ENCODE peak calls at places on chromosomes 11 and 22, in four cellular contexts. One of them, this sample, is unnamed.

GRCh38 chr11:121448431-121448941 is 3.6 kb upstream of the SORL1 start:
- DNase-seq in upper lobe of right lung: no peak
- DNase-seq in SK-N-SH: no peak
- DNase-seq in colonic mucosa: no peak
- DNase-seq in this sample: no peak

GRCh38 chr22:20750461-20751184 is 23.3 kb upstream of the SERPIND1 start:
- DNase-seq in SK-N-SH: no peak
- DNase-seq in colonic mucosa: peak; percentile 46
- DNase-seq in upper lobe of right lung: peak; percentile 77
- DNase-seq in this sample: peak; percentile 79

GRCh38 chr11:62497132-62497915 is 49.3 kb downstream of the AHNAK start:
- DNase-seq in SK-N-SH: peak; percentile 66
- DNase-seq in colonic mucosa: peak; percentile 65
- DNase-seq in upper lobe of right lung: no peak
- DNase-seq in this sample: no peak

GRCh38 chr11:85718991-85719807 is 33.2 kb upstream of the CCDC89 start:
- DNase-seq in colonic mucosa: no peak
- DNase-seq in upper lobe of right lung: no peak
- DNase-seq in SK-N-SH: no peak
- DNase-seq in this sample: peak; percentile 55

GRCh38 chr22:21457023-21457787 is 10.0 kb upstream of the TMEM191C start:
- DNase-seq in colonic mucosa: no peak
- DNase-seq in SK-N-SH: no peak
- DNase-seq in upper lobe of right lung: peak; percentile 64
- DNase-seq in this sample: peak; percentile 33

GRCh38 chr22:45918455-45919370 is 58.2 kb downstream of the WNT7B start:
- DNase-seq in SK-N-SH: peak; percentile 54
- DNase-seq in colonic mucosa: no peak
- DNase-seq in upper lobe of right lung: no peak
- DNase-seq in this sample: no peak

GRCh38 chr11:122226810-122227379 is 110.9 kb upstream of the BLID start:
- DNase-seq in SK-N-SH: no peak
- DNase-seq in upper lobe of right lung: no peak
- DNase-seq in colonic mucosa: no peak
- DNase-seq in this sample: no peak

GRCh38 chr11:123535401-123535800 is 105.3 kb downstream of the GRAMD1B start:
- DNase-seq in SK-N-SH: no peak
- DNase-seq in colonic mucosa: no peak
- DNase-seq in upper lobe of right lung: no peak
- DNase-seq in this sample: no peak

GRCh38 chr22:41401781-41402648 is 20.3 kb downstream of the TEF start:
- DNase-seq in colonic mucosa: peak; percentile 83
- DNase-seq in upper lobe of right lung: peak; percentile 86
- DNase-seq in SK-N-SH: peak; percentile 81
- DNase-seq in this sample: peak; percentile 87

GRCh38 chr11:125952973-125953372 is 7.1 kb downstream of the VSIG10L2 start:
- DNase-seq in upper lobe of right lung: peak; percentile 76
- DNase-seq in SK-N-SH: peak; percentile 56
- DNase-seq in colonic mucosa: peak; percentile 57
- DNase-seq in this sample: peak; percentile 90

GRCh38 chr11:33904128-33904527 is 12.3 kb upstream of the LMO2 start:
- DNase-seq in upper lobe of right lung: no peak
- DNase-seq in colonic mucosa: no peak
- DNase-seq in SK-N-SH: no peak
- DNase-seq in this sample: no peak

GRCh38 chr11:61480936-61481335 is 27.6 kb upstream of the LRRC10B start:
- DNase-seq in SK-N-SH: peak; percentile 79
- DNase-seq in colonic mucosa: peak; percentile 29
- DNase-seq in upper lobe of right lung: no peak
- DNase-seq in this sample: no peak

GRCh38 chr11:126564588-126564987 is 209.1 kb downstream of the ST3GAL4 start:
- DNase-seq in upper lobe of right lung: no peak
- DNase-seq in colonic mucosa: no peak
- DNase-seq in SK-N-SH: no peak
- DNase-seq in this sample: no peak

GRCh38 chr11:113847111-113847510 is 28.3 kb downstream of the USP28 start:
- DNase-seq in upper lobe of right lung: no peak
- DNase-seq in SK-N-SH: no peak
- DNase-seq in colonic mucosa: no peak
- DNase-seq in this sample: no peak

GRCh38 chr11:70099578-70100282 is 21.6 kb downstream of the ANO1 start:
- DNase-seq in colonic mucosa: no peak
- DNase-seq in SK-N-SH: no peak
- DNase-seq in upper lobe of right lung: no peak
- DNase-seq in this sample: peak; percentile 59

GRCh38 chr11:122069946-122070345 is 46.1 kb downstream of the BLID start:
- DNase-seq in colonic mucosa: no peak
- DNase-seq in upper lobe of right lung: no peak
- DNase-seq in SK-N-SH: peak; percentile 65
- DNase-seq in this sample: peak; percentile 69

GRCh38 chr22:46251816-46252380 is 1.8 kb upstream of the CDPF1 start:
- DNase-seq in SK-N-SH: no peak
- DNase-seq in colonic mucosa: no peak
- DNase-seq in upper lobe of right lung: no peak
- DNase-seq in this sample: no peak

GRCh38 chr11:1829039-1829820 is 5.6 kb upstream of the SYT8 start:
- DNase-seq in colonic mucosa: no peak
- DNase-seq in SK-N-SH: no peak
- DNase-seq in upper lobe of right lung: peak; percentile 75
- DNase-seq in this sample: no peak

GRCh38 chr11:109223441-109223840 is 198.5 kb upstream of the C11orf87 start:
- DNase-seq in SK-N-SH: no peak
- DNase-seq in upper lobe of right lung: no peak
- DNase-seq in colonic mucosa: no peak
- DNase-seq in this sample: no peak

GRCh38 chr11:119992171-119993051 is 145.5 kb downstream of the TRIM29 start:
- DNase-seq in colonic mucosa: no peak
- DNase-seq in SK-N-SH: no peak
- DNase-seq in upper lobe of right lung: peak; percentile 52
- DNase-seq in this sample: no peak

GRCh38 chr11:96246718-96247540 is 96.1 kb downstream of the MAML2 start:
- DNase-seq in SK-N-SH: no peak
- DNase-seq in upper lobe of right lung: no peak
- DNase-seq in colonic mucosa: no peak
- DNase-seq in this sample: no peak

GRCh38 chr11:47107709-47108108 is 69.0 kb downstream of the ARFGAP2 start:
- DNase-seq in colonic mucosa: no peak
- DNase-seq in SK-N-SH: no peak
- DNase-seq in upper lobe of right lung: no peak
- DNase-seq in this sample: no peak

GRCh38 chr11:85737738-85738137 is 51.7 kb upstream of the CCDC89 start:
- DNase-seq in SK-N-SH: no peak
- DNase-seq in upper lobe of right lung: no peak
- DNase-seq in colonic mucosa: peak; percentile 33
- DNase-seq in this sample: no peak

GRCh38 chr22:39055658-39056057 is 15.0 kb downstream of the APOBEC3F start:
- DNase-seq in colonic mucosa: no peak
- DNase-seq in upper lobe of right lung: no peak
- DNase-seq in SK-N-SH: no peak
- DNase-seq in this sample: no peak

GRCh38 chr11:122209619-122210377 is 93.8 kb upstream of the BLID start:
- DNase-seq in SK-N-SH: peak; percentile 41
- DNase-seq in upper lobe of right lung: no peak
- DNase-seq in colonic mucosa: peak; percentile 57
- DNase-seq in this sample: peak; percentile 68

GRCh38 chr11:118536726-118537125 is 5.7 kb downstream of the TMEM25 start:
- DNase-seq in colonic mucosa: no peak
- DNase-seq in SK-N-SH: no peak
- DNase-seq in upper lobe of right lung: no peak
- DNase-seq in this sample: no peak

GRCh38 chr11:60868682-60869450 is 1.5 kb downstream of the ZP1 start:
- DNase-seq in upper lobe of right lung: peak; percentile 40
- DNase-seq in colonic mucosa: no peak
- DNase-seq in SK-N-SH: no peak
- DNase-seq in this sample: peak; percentile 11

GRCh38 chr11:117931971-117932370 is 2.8 kb upstream of the TMPRSS13 start:
- DNase-seq in SK-N-SH: no peak
- DNase-seq in colonic mucosa: no peak
- DNase-seq in upper lobe of right lung: no peak
- DNase-seq in this sample: no peak

GRCh38 chr22:26573026-26573662 is 16.8 kb downstream of the TPST2 start:
- DNase-seq in upper lobe of right lung: peak; percentile 75
- DNase-seq in SK-N-SH: no peak
- DNase-seq in colonic mucosa: no peak
- DNase-seq in this sample: peak; percentile 64

GRCh38 chr11:102831128-102831708 is 12.2 kb downstream of the MMP3 start:
- DNase-seq in upper lobe of right lung: peak; percentile 77
- DNase-seq in colonic mucosa: peak; percentile 66
- DNase-seq in SK-N-SH: peak; percentile 40
- DNase-seq in this sample: peak; percentile 12

GRCh38 chr22:36363378-36363931 is 24.3 kb downstream of the MYH9 start:
- DNase-seq in colonic mucosa: no peak
- DNase-seq in upper lobe of right lung: no peak
- DNase-seq in SK-N-SH: no peak
- DNase-seq in this sample: peak; percentile 25

GRCh38 chr22:40009953-40010751 is 15.4 kb downstream of the FAM83F start:
- DNase-seq in colonic mucosa: no peak
- DNase-seq in SK-N-SH: no peak
- DNase-seq in upper lobe of right lung: no peak
- DNase-seq in this sample: no peak

GRCh38 chr11:68840661-68841653 is 759 bp downstream of the CPT1A start:
- DNase-seq in colonic mucosa: peak; percentile 83
- DNase-seq in SK-N-SH: peak; percentile 79
- DNase-seq in upper lobe of right lung: peak; percentile 85
- DNase-seq in this sample: peak; percentile 85

GRCh38 chr11:20031155-20032001 is 128.9 kb downstream of the DBX1 start:
- DNase-seq in colonic mucosa: no peak
- DNase-seq in upper lobe of right lung: no peak
- DNase-seq in SK-N-SH: no peak
- DNase-seq in this sample: no peak

GRCh38 chr11:121590772-121591404 is 138.1 kb upstream of the SORL1-AS1 start:
- DNase-seq in upper lobe of right lung: no peak
- DNase-seq in colonic mucosa: no peak
- DNase-seq in SK-N-SH: peak; percentile 17
- DNase-seq in this sample: no peak

GRCh38 chr11:825366-826231 is 2.1 kb upstream of the CRACR2B start:
- DNase-seq in upper lobe of right lung: no peak
- DNase-seq in SK-N-SH: no peak
- DNase-seq in colonic mucosa: peak; percentile 81
- DNase-seq in this sample: no peak

GRCh38 chr11:27213232-27213660 is 149.8 kb downstream of the CCDC34 start:
- DNase-seq in SK-N-SH: no peak
- DNase-seq in upper lobe of right lung: no peak
- DNase-seq in colonic mucosa: peak; percentile 13
- DNase-seq in this sample: no peak

GRCh38 chr11:27210509-27210908 is 152.5 kb downstream of the CCDC34 start:
- DNase-seq in colonic mucosa: peak; percentile 13
- DNase-seq in upper lobe of right lung: no peak
- DNase-seq in SK-N-SH: no peak
- DNase-seq in this sample: no peak

GRCh38 chr11:27214713-27215112 is 148.3 kb downstream of the CCDC34 start:
- DNase-seq in SK-N-SH: no peak
- DNase-seq in upper lobe of right lung: no peak
- DNase-seq in colonic mucosa: peak; percentile 4
- DNase-seq in this sample: no peak

GRCh38 chr11:27211370-27212127 is 151.5 kb downstream of the CCDC34 start:
- DNase-seq in SK-N-SH: no peak
- DNase-seq in colonic mucosa: no peak
- DNase-seq in upper lobe of right lung: no peak
- DNase-seq in this sample: peak; percentile 71

GRCh38 chr11:27212248-27212780 is 150.7 kb downstream of the CCDC34 start:
- DNase-seq in colonic mucosa: no peak
- DNase-seq in upper lobe of right lung: no peak
- DNase-seq in SK-N-SH: no peak
- DNase-seq in this sample: no peak
- H3K4me1 ChIP-seq in colonic mucosa: no peaks in the 10 kb centered on the region
- H3K4me1 ChIP-seq in upper lobe of right lung: peaks cover 25% of the 10 kb centered on the region
- H3K4me1 ChIP-seq in SK-N-SH: peaks cover 68% of the 10 kb centered on the region
- H3K4me1 ChIP-seq in this sample: peaks cover 15% of the 10 kb centered on the region

GRCh38 chr11:10080134-10080533 is 213.9 kb downstream of the SBF2 start:
- DNase-seq in upper lobe of right lung: no peak
- DNase-seq in SK-N-SH: no peak
- DNase-seq in colonic mucosa: no peak
- DNase-seq in this sample: no peak
- H3K9me3 ChIP-seq in upper lobe of right lung: peaks cover 18% of the 10 kb centered on the region
- H3K9me3 ChIP-seq in SK-N-SH: peaks cover 9% of the 10 kb centered on the region
- H3K9me3 ChIP-seq in colonic mucosa: no peaks in the 10 kb centered on the region
- H3K9me3 ChIP-seq in this sample: peaks cover 1% of the 10 kb centered on the region

DNA sequence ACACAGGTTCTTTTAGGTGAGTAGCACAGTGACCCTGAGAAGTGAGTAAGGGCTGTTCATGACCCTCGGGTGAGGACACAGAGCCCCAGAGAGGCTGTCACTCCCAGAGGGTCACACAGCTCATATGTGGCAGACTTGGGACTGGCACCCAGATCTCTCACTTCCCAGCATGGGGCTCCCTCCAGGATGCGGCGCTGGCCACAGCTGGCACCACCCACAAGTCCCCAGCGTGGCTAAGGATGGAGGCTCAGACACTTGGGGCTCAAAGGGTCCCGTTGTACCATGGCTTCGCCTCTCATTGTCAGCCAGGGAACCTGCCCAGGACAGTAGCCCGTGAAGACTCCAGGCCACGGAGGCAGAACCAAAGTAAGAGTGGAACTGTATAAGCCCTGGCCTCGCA is 6.0 kb upstream of the SHISAL1 start:
- DNase-seq in SK-N-SH: no peak
- DNase-seq in colonic mucosa: no peak
- DNase-seq in upper lobe of right lung: no peak
- DNase-seq in this sample: peak; percentile 24
- H3K4me1 ChIP-seq in SK-N-SH: no peaks in the 10 kb centered on the region
- H3K4me1 ChIP-seq in colonic mucosa: no peaks in the 10 kb centered on the region
- H3K4me1 ChIP-seq in upper lobe of right lung: no peaks in the 10 kb centered on the region
- H3K4me1 ChIP-seq in this sample: no peaks in the 10 kb centered on the region

GRCh38 chr22:49702068-49702397 is 125.6 kb downstream of the BRD1 start:
- DNase-seq in colonic mucosa: no peak
- DNase-seq in SK-N-SH: no peak
- DNase-seq in upper lobe of right lung: no peak
- DNase-seq in this sample: no peak
- H3K9me3 ChIP-seq in colonic mucosa: no peaks in the 10 kb centered on the region
- H3K9me3 ChIP-seq in SK-N-SH: no peaks in the 10 kb centered on the region
- H3K9me3 ChIP-seq in upper lobe of right lung: peaks cover 13% of the 10 kb centered on the region
- H3K9me3 ChIP-seq in this sample: peaks cover 3% of the 10 kb centered on the region